ENCODE peak calls at places on chromosomes 11 and 22, in six cellular contexts. S is endothelial cell; L is HepG2; K is stimulated activated CD4-positive, alpha-beta T cell treated with anti-CD3 and anti-CD28 coated beads, Interleukin-2, amount 100 ng/mL, for 24 hours; Y is CD4-positive, alpha-beta memory T cell; R is thoracic aorta. I is an unnamed sample.

GRCh38 chr11:43573233-43573632 is 107.3 kb upstream of the HSD17B12 start:
- DNase-seq in S (peak), K (no peak), Y (no peak), R (no peak), L (peak), I (peak)

GRCh38 chr11:131428853-131429252 is 58.4 kb downstream of the NTM start:
- DNase-seq in R (no peak), L (no peak), S (no peak), K (no peak), Y (no peak), I (no peak)

GRCh38 chr11:130407978-130408377 is 20.4 kb downstream of the ADAMTS8 start:
- DNase-seq in K (no peak), S (no peak), R (peak), Y (no peak), L (no peak), I (no peak)

GRCh38 chr11:84901986-84902385 is 725.2 kb downstream of the DLG2 start:
- DNase-seq in K (no peak), S (no peak), Y (no peak), R (no peak), L (no peak), I (no peak)

GRCh38 chr22:47846206-47846605 is 1083.8 kb downstream of the TBC1D22A start:
- DNase-seq in Y (no peak), L (no peak), K (no peak), S (no peak), R (no peak), I (no peak)

GRCh38 chr11:14902650-14903350 is 10.8 kb upstream of the CYP2R1 start:
- DNase-seq in L (no peak), K (no peak), R (no peak), S (no peak), Y (no peak), I (no peak)

GRCh38 chr11:126375726-126376125 is 20.2 kb downstream of the ST3GAL4 start:
- DNase-seq in S (no peak), L (no peak), K (no peak), Y (no peak), R (no peak), I (no peak)

GRCh38 chr11:37500425-37500824 is 902.4 kb upstream of the RAG2 start:
- DNase-seq in Y (no peak), L (no peak), K (no peak), R (no peak), S (no peak), I (no peak)

GRCh38 chr11:29989181-29989580 is 27.6 kb downstream of the KCNA4 start:
- DNase-seq in S (no peak), K (no peak), L (no peak), R (no peak), Y (no peak), I (no peak)

GRCh38 chr11:13661074-13661623 is 7.3 kb upstream of the FAR1 start:
- DNase-seq in S (no peak), L (no peak), Y (no peak), K (no peak), R (no peak), I (no peak)

GRCh38 chr22:47148510-47148909 is 386.1 kb downstream of the TBC1D22A start:
- DNase-seq in L (no peak), R (no peak), Y (no peak), S (no peak), K (no peak), I (no peak)

GRCh38 chr11:90373971-90374370 is 151.1 kb upstream of the CHORDC1 start:
- DNase-seq in S (no peak), Y (no peak), K (no peak), L (no peak), R (no peak), I (no peak)

GRCh38 chr22:49162841-49163240 is 664.8 kb downstream of the BRD1 start:
- DNase-seq in L (no peak), R (no peak), K (no peak), Y (no peak), S (no peak), I (no peak)

GRCh38 chr11:2289350-2289749 is 12.4 kb downstream of the C11orf21 start:
- DNase-seq in R (no peak), L (no peak), K (no peak), Y (no peak), S (no peak), I (no peak)

GRCh38 chr22:19473578-19473977 is 5.4 kb downstream of the UFD1 start:
- DNase-seq in K (no peak), L (no peak), Y (no peak), S (no peak), R (no peak), I (no peak)

GRCh38 chr11:82980292-82980691 is 78.8 kb downstream of the DDIAS start:
- DNase-seq in S (no peak), K (no peak), L (no peak), R (no peak), Y (no peak), I (no peak)

GRCh38 chr11:65650547-65651338 is 12.0 kb downstream of the RELA start:
- DNase-seq in Y (peak), R (no peak), S (no peak), K (no peak), L (no peak), I (no peak)

GRCh38 chr22:39995346-39996252 is 845 bp downstream of the FAM83F start:
- DNase-seq in L (no peak), R (no peak), Y (no peak), S (no peak), K (no peak), I (no peak)

GRCh38 chr22:47130883-47131610 is 368.6 kb downstream of the TBC1D22A start:
- DNase-seq in K (no peak), L (no peak), Y (peak), R (no peak), S (no peak), I (no peak)

GRCh38 chr22:47201996-47202818 is 439.8 kb downstream of the TBC1D22A start:
- DNase-seq in R (no peak), L (no peak), Y (no peak), K (no peak), S (no peak), I (no peak)

GRCh38 chr11:132137981-132138313 is 767.5 kb downstream of the NTM start:
- DNase-seq in Y (no peak), R (no peak), K (no peak), S (no peak), L (no peak), I (no peak)

GRCh38 chr11:47533690-47534135 is 19.2 kb downstream of the CELF1 start:
- DNase-seq in R (no peak), Y (no peak), L (no peak), K (no peak), S (no peak), I (no peak)

GRCh38 chr22:19958083-19959042 is 16.7 kb upstream of the TXNRD2 start:
- DNase-seq in S (no peak), R (no peak), L (no peak), Y (no peak), K (no peak), I (no peak)

GRCh38 chr11:70670684-70671034 is 272.3 kb downstream of the CTTN start:
- DNase-seq in R (no peak), L (no peak), Y (no peak), S (no peak), K (no peak), I (no peak)

GRCh38 chr22:50524664-50525103 is 714 bp downstream of the SCO2 start:
- DNase-seq in K (no peak), S (no peak), Y (no peak), R (no peak), L (no peak), I (no peak)

GRCh38 chr11:47943721-47944554 is 36.4 kb upstream of the PTPRJ start:
- DNase-seq in R (no peak), L (no peak), K (no peak), S (no peak), Y (no peak), I (no peak)